ENCODE peak calls at places on chromosomes 7 and 10, in four cellular contexts. V is HCT116, Z is HepG2, I is K562. A is an unnamed sample.

GRCh38 chr7:39306028-39306570 is 260.1 kb upstream of the YAE1 start:
- DNase-seq in I (no peak), V (no peak), Z (no peak), A (no peak)

GRCh38 chr10:58217612-58218011 is 50.1 kb downstream of the IPMK start:
- DNase-seq in I (no peak), V (no peak), Z (no peak), A (no peak)

GRCh38 chr10:78524342-78524741 is 490.7 kb downstream of the RPS24 start:
- DNase-seq in I (no peak), V (no peak), Z (no peak), A (no peak)

GRCh38 chr7:977326-978048 is 2.1 kb upstream of the COX19 start:
- DNase-seq in Z (peak; percentile 98), V (no peak), I (no peak), A (no peak)

GRCh38 chr10:107814865-107815487 is 650.5 kb upstream of the SORCS1 start:
- DNase-seq in Z (peak; percentile 5), V (no peak), I (no peak), A (peak; percentile 15)

GRCh38 chr7:45150199-45150598 is 7.4 kb upstream of the RAMP3 start:
- DNase-seq in I (no peak), V (no peak), Z (no peak), A (no peak)

GRCh38 chr7:147153571-147153970 is 1037.0 kb downstream of the CNTNAP2 start:
- DNase-seq in Z (no peak), V (no peak), I (no peak), A (no peak)

GRCh38 chr7:2760098-2760889 is 72.3 kb downstream of the AMZ1 start:
- DNase-seq in Z (peak; percentile 46), V (peak; percentile 43), I (peak; percentile 39), A (peak; percentile 39)

GRCh38 chr7:150481207-150481920 is 30.9 kb downstream of the GIMAP8 start:
- DNase-seq in V (no peak), I (no peak), Z (no peak), A (no peak)

GRCh38 chr10:71638087-71638576 is 81.4 kb downstream of the C10orf105 start:
- DNase-seq in Z (peak; percentile 93), I (peak; percentile 89), V (no peak), A (no peak)

GRCh38 chr10:103416436-103417147 is 20.2 kb downstream of the PDCD11 start:
- DNase-seq in I (peak; percentile 20), V (peak; percentile 58), Z (peak; percentile 50), A (peak; percentile 25)

GRCh38 chr10:79079490-79080355 is 11.0 kb downstream of the ZMIZ1 start:
- DNase-seq in I (peak; percentile 77), Z (no peak), V (no peak), A (no peak)

GRCh38 chr7:115689941-115690340 is 340.6 kb downstream of the TFEC start:
- DNase-seq in Z (no peak), I (no peak), V (no peak), A (no peak)

GRCh38 chr7:141841385-141841784 is at the start of gene PRSS37:
- DNase-seq in Z (no peak), V (no peak), I (no peak), A (no peak)

GRCh38 chr7:1567893-1568292 is 1.9 kb downstream of the PSMG3 start:
- DNase-seq in V (no peak), I (no peak), Z (no peak), A (no peak)

GRCh38 chr7:73969991-73970390 is 58.0 kb upstream of the ELN start:
- DNase-seq in I (no peak), Z (no peak), V (no peak), A (no peak)

GRCh38 chr10:8044331-8044907 is 10.1 kb upstream of the GATA3 start:
- DNase-seq in I (no peak), Z (no peak), V (no peak), A (no peak)

GRCh38 chr7:140179339-140179738 is 2.6 kb upstream of the KDM7A start:
- DNase-seq in I (no peak), V (no peak), Z (no peak), A (no peak)

GRCh38 chr7:123190109-123190831 is 9.5 kb downstream of the SLC13A1 start:
- DNase-seq in V (no peak), Z (no peak), I (no peak), A (no peak)

GRCh38 chr7:16657656-16658279 is 11.8 kb downstream of the BZW2 start:
- DNase-seq in Z (no peak), V (no peak), I (peak; percentile 85), A (no peak)

GRCh38 chr7:75879771-75880184 is 944 bp downstream of the RHBDD2 start:
- DNase-seq in I (no peak), Z (no peak), V (no peak), A (no peak)

GRCh38 chr7:87474046-87474445 is 1.4 kb downstream of the ABCB4 start:
- DNase-seq in V (no peak), I (no peak), Z (no peak), A (no peak)

GRCh38 chr7:87473192-87473591 is 2.3 kb downstream of the ABCB4 start:
- DNase-seq in V (no peak), I (no peak), Z (no peak), A (no peak)

GRCh38 chr7:87475359-87476178 is at the start of gene ABCB4:
- DNase-seq in V (no peak), Z (no peak), I (no peak), A (no peak)

GRCh38 chr7:87474533-87475358 is 734 bp downstream of the ABCB4 start:
- DNase-seq in V (no peak), I (no peak), Z (no peak), A (no peak)

GRCh38 chr7:87476179-87476557 is 688 bp upstream of the ABCB4 start:
- DNase-seq in V (no peak), I (no peak), Z (no peak), A (no peak)
- H3K27ac ChIP-seq in V (no peak overlapping the region), I (no peak overlapping the region), Z (peak overlapping the region; percentile 39), A (no peak overlapping the region)

DNA sequence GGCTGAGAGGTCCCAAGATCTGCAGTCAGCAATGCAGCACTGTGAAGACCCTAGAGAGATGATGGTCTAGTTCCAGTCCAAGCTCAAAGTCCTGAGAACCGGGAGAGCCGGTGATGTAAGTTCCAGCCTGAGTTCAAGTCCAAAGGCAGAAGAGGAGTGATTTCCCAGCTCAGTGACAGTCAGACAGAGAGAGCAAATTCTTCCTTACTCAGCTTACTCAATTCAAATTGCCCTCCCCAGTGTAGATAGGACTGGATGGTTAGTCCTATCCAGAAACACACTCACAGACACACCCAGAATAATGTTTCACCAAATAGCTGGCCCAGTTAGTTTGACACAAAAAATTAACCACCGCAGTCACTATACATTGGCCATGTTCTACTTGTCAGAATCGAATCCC is 185.5 kb upstream of the MYO3A start:
- DNase-seq in I (no peak), V (no peak), Z (no peak), A (no peak)
- TF ChIP-seq REST in I (no peak), V (no peak), Z (no peak), A (no peak)

GRCh38 chr10:116802876-116803275 is 46.4 kb upstream of the ENO4 start:
- DNase-seq in I (no peak), V (no peak), Z (no peak), A (no peak)

GRCh38 chr10:116801658-116802057 is 47.6 kb upstream of the ENO4 start:
- DNase-seq in V (no peak), Z (no peak), I (no peak), A (no peak)

GRCh38 chr10:116798859-116799258 is 50.4 kb upstream of the ENO4 start:
- DNase-seq in V (no peak), Z (no peak), I (no peak), A (no peak)

GRCh38 chr10:116800356-116800929 is 48.9 kb upstream of the ENO4 start:
- DNase-seq in V (no peak), I (no peak), Z (no peak), A (no peak)

GRCh38 chr10:116802474-116802873 is 46.8 kb upstream of the ENO4 start:
- DNase-seq in V (no peak), I (no peak), Z (no peak), A (no peak)
- TF ChIP-seq TCF7L2 in V (no peak), I (no peak), Z (no peak), A (no peak)

GRCh38 chr7:7256731-7257274 is 74.5 kb downstream of the C1GALT1 start:
- DNase-seq in I (no peak), Z (no peak), V (no peak), A (no peak)
- H3K27ac ChIP-seq in I (no peak overlapping the region), Z (no peak overlapping the region), V (no peak overlapping the region), A (no peak overlapping the region)

GRCh38 chr10:75401569-75402485 is at the start of gene ZNF503:
- DNase-seq in Z (peak; percentile 98), V (peak; percentile 94), I (peak; percentile 71), A (peak; percentile 60)

GRCh38 chr10:75404023-75404334 is 2.4 kb upstream of the ZNF503 start:
- DNase-seq in V (no peak), I (no peak), Z (no peak), A (no peak)

GRCh38 chr10:75400769-75401568 is 595 bp downstream of the ZNF503 start:
- DNase-seq in V (no peak), I (no peak), Z (no peak), A (no peak)

GRCh38 chr10:75403144-75404022 is 1.8 kb upstream of the ZNF503 start:
- DNase-seq in I (no peak), V (no peak), Z (peak; percentile 18), A (no peak)

GRCh38 chr10:75402486-75403143 is 1.1 kb upstream of the ZNF503 start:
- DNase-seq in V (no peak), I (no peak), Z (no peak), A (no peak)
- TF ChIP-seq REST in V (no peak), I (no peak), Z (peak; percentile 28), A (no peak)

DNA sequence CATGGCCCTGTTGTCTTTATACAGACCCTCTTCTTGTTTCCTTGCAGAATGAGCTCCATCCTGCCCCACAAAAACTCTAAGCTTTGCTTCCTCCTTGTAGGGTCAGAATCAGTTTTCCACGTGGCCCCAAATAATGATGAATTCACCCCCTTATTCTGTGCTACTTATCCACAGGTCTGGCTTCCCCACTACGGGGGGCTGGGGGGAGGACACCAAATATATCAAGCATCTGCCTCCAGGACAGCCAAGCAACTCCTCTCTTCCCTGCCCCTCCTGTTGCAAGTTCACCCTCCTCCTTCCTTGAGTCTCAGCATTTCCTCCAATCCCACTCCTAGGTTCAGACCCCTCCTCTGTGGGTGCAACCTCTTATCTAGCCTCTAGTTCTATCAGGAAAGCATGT is 743.3 kb downstream of the GRID1 start:
- DNase-seq in V (no peak), I (no peak), Z (no peak), A (no peak)
- TF ChIP-seq TCF7L2 in V (no peak), I (no peak), Z (no peak), A (no peak)

DNA sequence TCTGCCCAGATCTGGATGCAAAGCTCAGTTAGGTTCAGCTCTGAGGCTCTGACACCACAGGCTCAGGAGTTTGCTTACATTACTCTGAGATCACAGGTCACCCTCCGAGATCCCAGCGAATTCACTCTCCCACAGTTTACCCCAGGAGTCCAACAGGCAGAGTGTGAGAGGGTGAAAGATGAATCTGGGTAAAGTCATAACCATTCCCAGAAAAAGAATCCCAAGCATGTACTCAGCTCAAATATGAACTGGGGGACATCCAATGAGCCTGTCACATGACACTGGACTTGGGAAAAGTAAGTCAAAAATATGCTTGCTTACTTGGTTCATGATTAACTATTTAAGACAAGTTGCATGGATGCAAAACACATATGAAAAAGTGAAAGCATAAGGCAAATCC is 110.3 kb upstream of the ARID5B start:
- DNase-seq in Z (peak; percentile 9), V (no peak), I (no peak), A (no peak)
- H3K27ac ChIP-seq in Z (no peak overlapping the region), V (no peak overlapping the region), I (no peak overlapping the region), A (peak overlapping the region; percentile 44)